ENCODE peak calls at places on chromosomes 4 and X, in ten cellular contexts. One of them, this sample, is unnamed. For H3K27me3, the result is how much of the 10 kb centered on the place peaks cover.

GRCh38 chr4:48017108-48017527 is 546 bp downstream of the NIPAL1 start:
- DNase-seq in CD4-positive, alpha-beta T cell: no peak
- DNase-seq in spleen: peak
- DNase-seq in WERI-Rb-1: peak
- DNase-seq in SJSA1: peak
- DNase-seq in H7: peak
- DNase-seq in ovary: no peak
- DNase-seq in testis: peak
- DNase-seq in stomach: peak
- DNase-seq in uterus: peak
- DNase-seq in this sample: peak

GRCh38 chrX:129091097-129091496 is 432.2 kb downstream of the SMARCA1 start:
- DNase-seq in CD4-positive, alpha-beta T cell: no peak
- DNase-seq in spleen: no peak
- DNase-seq in WERI-Rb-1: no peak
- DNase-seq in SJSA1: no peak
- DNase-seq in H7: peak
- DNase-seq in ovary: no peak
- DNase-seq in testis: no peak
- DNase-seq in stomach: no peak
- DNase-seq in uterus: no peak
- DNase-seq in this sample: no peak

GRCh38 chr4:123488916-123489315 is 92.3 kb downstream of the SPRY1 start:
- DNase-seq in CD4-positive, alpha-beta T cell: no peak
- DNase-seq in spleen: no peak
- DNase-seq in WERI-Rb-1: no peak
- DNase-seq in SJSA1: peak
- DNase-seq in H7: no peak
- DNase-seq in ovary: no peak
- DNase-seq in testis: no peak
- DNase-seq in stomach: no peak
- DNase-seq in uterus: no peak
- DNase-seq in this sample: peak

GRCh38 chr4:152106781-152107321 is 346.0 kb upstream of the GATB start:
- DNase-seq in CD4-positive, alpha-beta T cell: no peak
- DNase-seq in spleen: no peak
- DNase-seq in WERI-Rb-1: no peak
- DNase-seq in SJSA1: no peak
- DNase-seq in H7: no peak
- DNase-seq in ovary: no peak
- DNase-seq in testis: peak
- DNase-seq in stomach: no peak
- DNase-seq in uterus: no peak
- DNase-seq in this sample: peak

GRCh38 chrX:129161108-129161507 is 362.2 kb downstream of the SMARCA1 start:
- DNase-seq in CD4-positive, alpha-beta T cell: no peak
- DNase-seq in spleen: no peak
- DNase-seq in WERI-Rb-1: no peak
- DNase-seq in SJSA1: no peak
- DNase-seq in H7: peak
- DNase-seq in ovary: no peak
- DNase-seq in testis: no peak
- DNase-seq in stomach: no peak
- DNase-seq in uterus: no peak
- DNase-seq in this sample: no peak

GRCh38 chr4:87555751-87556619 is 26.8 kb upstream of the SPARCL1 start:
- DNase-seq in CD4-positive, alpha-beta T cell: no peak
- DNase-seq in spleen: no peak
- DNase-seq in WERI-Rb-1: no peak
- DNase-seq in SJSA1: no peak
- DNase-seq in H7: no peak
- DNase-seq in ovary: no peak
- DNase-seq in testis: no peak
- DNase-seq in stomach: no peak
- DNase-seq in uterus: no peak
- DNase-seq in this sample: peak

GRCh38 chr4:54945838-54946237 is 179.6 kb downstream of the KDR start:
- DNase-seq in CD4-positive, alpha-beta T cell: no peak
- DNase-seq in spleen: no peak
- DNase-seq in WERI-Rb-1: no peak
- DNase-seq in SJSA1: no peak
- DNase-seq in H7: no peak
- DNase-seq in ovary: no peak
- DNase-seq in testis: no peak
- DNase-seq in stomach: no peak
- DNase-seq in uterus: no peak
- DNase-seq in this sample: no peak

GRCh38 chr4:130035391-130035790 is 939.4 kb downstream of the C4orf33 start:
- DNase-seq in CD4-positive, alpha-beta T cell: no peak
- DNase-seq in spleen: no peak
- DNase-seq in WERI-Rb-1: no peak
- DNase-seq in SJSA1: no peak
- DNase-seq in H7: no peak
- DNase-seq in ovary: no peak
- DNase-seq in testis: no peak
- DNase-seq in stomach: no peak
- DNase-seq in uterus: no peak
- DNase-seq in this sample: no peak

GRCh38 chr4:183838987-183839712 is 66.0 kb upstream of the STOX2 start:
- DNase-seq in CD4-positive, alpha-beta T cell: no peak
- DNase-seq in spleen: no peak
- DNase-seq in WERI-Rb-1: peak
- DNase-seq in SJSA1: no peak
- DNase-seq in H7: no peak
- DNase-seq in ovary: no peak
- DNase-seq in testis: no peak
- DNase-seq in stomach: no peak
- DNase-seq in uterus: no peak
- DNase-seq in this sample: peak

GRCh38 chr4:54971474-54971950 is 153.9 kb downstream of the KDR start:
- DNase-seq in CD4-positive, alpha-beta T cell: no peak
- DNase-seq in spleen: no peak
- DNase-seq in WERI-Rb-1: no peak
- DNase-seq in SJSA1: peak
- DNase-seq in H7: peak
- DNase-seq in ovary: no peak
- DNase-seq in testis: peak
- DNase-seq in stomach: no peak
- DNase-seq in uterus: peak
- DNase-seq in this sample: peak

GRCh38 chr4:148787831-148788477 is 345.7 kb upstream of the NR3C2 start:
- DNase-seq in CD4-positive, alpha-beta T cell: no peak
- DNase-seq in spleen: no peak
- DNase-seq in WERI-Rb-1: no peak
- DNase-seq in SJSA1: no peak
- DNase-seq in H7: no peak
- DNase-seq in ovary: no peak
- DNase-seq in testis: no peak
- DNase-seq in stomach: no peak
- DNase-seq in uterus: no peak
- DNase-seq in this sample: peak

GRCh38 chrX:120769576-120770341 is 105.9 kb downstream of the CT47B1 start:
- DNase-seq in CD4-positive, alpha-beta T cell: peak
- DNase-seq in spleen: no peak
- DNase-seq in WERI-Rb-1: no peak
- DNase-seq in SJSA1: no peak
- DNase-seq in H7: no peak
- DNase-seq in ovary: no peak
- DNase-seq in testis: no peak
- DNase-seq in stomach: no peak
- DNase-seq in uterus: no peak
- DNase-seq in this sample: peak

DNA sequence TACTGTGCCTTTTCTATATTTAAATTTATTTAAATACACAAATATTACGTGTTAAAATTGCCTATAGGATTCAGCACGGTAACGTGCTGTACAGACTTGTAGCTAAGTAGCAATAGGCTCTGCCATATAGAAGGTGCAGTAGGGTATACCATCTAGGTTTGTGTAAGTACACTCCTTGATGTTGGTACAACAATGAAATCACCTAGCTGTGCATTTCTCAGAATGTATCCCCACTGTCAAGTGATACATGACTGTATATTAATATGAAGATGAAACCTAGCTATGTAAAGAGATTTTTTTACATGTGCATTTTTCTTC is 431.2 kb downstream of the KCTD8 start:
- DNase-seq in CD4-positive, alpha-beta T cell: no peak
- DNase-seq in spleen: no peak
- DNase-seq in WERI-Rb-1: no peak
- DNase-seq in SJSA1: no peak
- DNase-seq in H7: no peak
- DNase-seq in ovary: no peak
- DNase-seq in testis: no peak
- DNase-seq in stomach: no peak
- DNase-seq in uterus: no peak
- DNase-seq in this sample: no peak
- H3K27me3 ChIP-seq in CD4-positive, alpha-beta T cell: under half
- H3K27me3 ChIP-seq in spleen: under half
- H3K27me3 ChIP-seq in WERI-Rb-1: under half
- H3K27me3 ChIP-seq in SJSA1: under half
- H3K27me3 ChIP-seq in H7: under half
- H3K27me3 ChIP-seq in ovary: under half
- H3K27me3 ChIP-seq in testis: under half
- H3K27me3 ChIP-seq in stomach: under half
- H3K27me3 ChIP-seq in uterus: under half
- H3K27me3 ChIP-seq in this sample: under half

DNA sequence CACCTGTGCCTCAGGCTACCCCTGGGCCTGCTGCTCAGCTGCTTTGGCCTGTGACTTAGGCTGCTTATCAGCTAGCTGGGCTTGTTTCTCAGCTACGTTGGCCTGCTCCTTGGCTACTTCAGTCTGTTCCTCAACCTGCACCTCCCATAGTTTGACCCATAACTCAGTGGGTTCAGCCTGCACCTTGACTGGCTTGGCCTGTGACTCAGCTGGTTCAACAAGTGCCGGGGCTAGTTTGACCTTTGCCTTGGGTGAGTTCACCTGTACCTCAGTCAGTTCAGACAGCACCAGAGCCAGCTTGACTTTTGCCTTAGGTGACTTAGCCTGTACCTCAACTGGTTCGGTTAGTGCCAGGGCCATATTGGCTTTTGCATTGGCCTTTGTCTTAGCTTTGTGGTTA is 171.2 kb downstream of the MSN start:
- DNase-seq in CD4-positive, alpha-beta T cell: no peak
- DNase-seq in spleen: no peak
- DNase-seq in WERI-Rb-1: no peak
- DNase-seq in SJSA1: no peak
- DNase-seq in H7: no peak
- DNase-seq in ovary: no peak
- DNase-seq in testis: no peak
- DNase-seq in stomach: no peak
- DNase-seq in uterus: no peak
- DNase-seq in this sample: no peak
- H3K27me3 ChIP-seq in CD4-positive, alpha-beta T cell: under half
- H3K27me3 ChIP-seq in spleen: under half
- H3K27me3 ChIP-seq in WERI-Rb-1: under half
- H3K27me3 ChIP-seq in SJSA1: under half
- H3K27me3 ChIP-seq in H7: under half
- H3K27me3 ChIP-seq in ovary: under half
- H3K27me3 ChIP-seq in testis: under half
- H3K27me3 ChIP-seq in stomach: under half
- H3K27me3 ChIP-seq in uterus: under half
- H3K27me3 ChIP-seq in this sample: under half

DNA sequence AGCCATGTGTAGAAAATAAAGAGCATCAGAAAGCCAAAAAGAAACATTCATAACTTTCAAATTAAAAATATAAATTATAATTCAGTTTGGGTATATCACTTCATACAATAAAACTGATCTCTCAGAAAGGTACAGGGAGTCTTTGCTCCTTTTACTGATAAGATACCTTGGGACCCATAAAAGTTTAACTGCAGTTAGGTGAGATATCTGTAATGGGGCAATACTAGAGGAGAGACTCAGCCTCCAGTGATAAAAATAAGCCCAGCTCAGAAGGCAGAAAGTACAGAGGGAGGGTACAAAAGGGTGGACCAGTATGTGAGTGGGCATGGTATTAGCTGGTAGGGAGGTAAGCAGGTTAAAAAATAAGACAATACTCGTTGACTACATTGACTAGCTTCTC is 180.9 kb upstream of the AGTR2 start:
- DNase-seq in CD4-positive, alpha-beta T cell: no peak
- DNase-seq in spleen: no peak
- DNase-seq in WERI-Rb-1: no peak
- DNase-seq in SJSA1: no peak
- DNase-seq in H7: no peak
- DNase-seq in ovary: no peak
- DNase-seq in testis: no peak
- DNase-seq in stomach: no peak
- DNase-seq in uterus: no peak
- DNase-seq in this sample: no peak
- H3K27me3 ChIP-seq in CD4-positive, alpha-beta T cell: under half
- H3K27me3 ChIP-seq in spleen: under half
- H3K27me3 ChIP-seq in WERI-Rb-1: half or more
- H3K27me3 ChIP-seq in SJSA1: under half
- H3K27me3 ChIP-seq in H7: under half
- H3K27me3 ChIP-seq in ovary: under half
- H3K27me3 ChIP-seq in testis: under half
- H3K27me3 ChIP-seq in stomach: under half
- H3K27me3 ChIP-seq in uterus: under half
- H3K27me3 ChIP-seq in this sample: under half

DNA sequence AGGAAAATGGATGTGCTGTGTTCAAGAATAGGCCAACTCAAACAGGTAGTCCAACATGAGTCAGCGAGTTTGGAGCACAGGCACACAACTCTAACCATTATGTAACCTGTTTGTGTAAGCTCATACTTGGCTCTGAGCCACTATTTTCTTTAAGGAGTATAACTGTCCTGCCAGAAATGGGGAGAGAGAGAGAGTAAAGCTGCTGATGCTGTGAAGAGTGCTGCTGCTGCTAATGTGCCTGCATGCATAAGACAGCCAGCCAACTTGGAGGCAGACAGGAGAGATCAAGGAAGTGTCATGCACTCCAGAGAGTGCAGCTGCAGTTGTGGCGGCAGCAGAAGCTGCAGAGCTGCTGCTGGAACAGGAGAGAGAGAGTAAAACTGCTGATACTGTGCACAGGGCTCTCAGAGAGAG is 11.7 kb upstream of the STATH start:
- DNase-seq in CD4-positive, alpha-beta T cell: no peak
- DNase-seq in spleen: no peak
- DNase-seq in WERI-Rb-1: no peak
- DNase-seq in SJSA1: no peak
- DNase-seq in H7: no peak
- DNase-seq in ovary: no peak
- DNase-seq in testis: no peak
- DNase-seq in stomach: peak
- DNase-seq in uterus: no peak
- DNase-seq in this sample: peak
- H3K27me3 ChIP-seq in CD4-positive, alpha-beta T cell: under half
- H3K27me3 ChIP-seq in spleen: under half
- H3K27me3 ChIP-seq in WERI-Rb-1: under half
- H3K27me3 ChIP-seq in SJSA1: under half
- H3K27me3 ChIP-seq in H7: under half
- H3K27me3 ChIP-seq in ovary: under half
- H3K27me3 ChIP-seq in testis: under half
- H3K27me3 ChIP-seq in stomach: under half
- H3K27me3 ChIP-seq in uterus: under half
- H3K27me3 ChIP-seq in this sample: under half

This sample was measured in astrocyte.